ENCODE peak calls at places on chromosome 21, in seven cellular contexts. One of them, this sample, is unnamed.

GRCh38 chr21:28521932-28522826 is 470.5 kb downstream of the LTN1 start:
- DNase-seq in hepatocyte: peak
- DNase-seq in thoracic aorta: no peak
- DNase-seq in dorsolateral prefrontal cortex: no peak
- DNase-seq in cardiac fibroblast: peak
- DNase-seq in progenitor cell of endocrine pancreas: no peak
- DNase-seq in natural killer cell: no peak
- DNase-seq in this sample: no peak

GRCh38 chr21:44713130-44713529 is 1.8 kb upstream of the TSPEAR start:
- DNase-seq in hepatocyte: no peak
- DNase-seq in thoracic aorta: no peak
- DNase-seq in dorsolateral prefrontal cortex: no peak
- DNase-seq in cardiac fibroblast: no peak
- DNase-seq in progenitor cell of endocrine pancreas: no peak
- DNase-seq in natural killer cell: no peak
- DNase-seq in this sample: no peak

GRCh38 chr21:36749935-36750578 is 51.1 kb downstream of the SIM2 start:
- DNase-seq in hepatocyte: peak
- DNase-seq in thoracic aorta: no peak
- DNase-seq in dorsolateral prefrontal cortex: no peak
- DNase-seq in cardiac fibroblast: peak
- DNase-seq in progenitor cell of endocrine pancreas: no peak
- DNase-seq in natural killer cell: no peak
- DNase-seq in this sample: no peak

GRCh38 chr21:37233551-37234146 is 33.5 kb downstream of the VPS26C start:
- DNase-seq in hepatocyte: no peak
- DNase-seq in thoracic aorta: no peak
- DNase-seq in dorsolateral prefrontal cortex: no peak
- DNase-seq in cardiac fibroblast: no peak
- DNase-seq in progenitor cell of endocrine pancreas: no peak
- DNase-seq in natural killer cell: no peak
- DNase-seq in this sample: no peak

GRCh38 chr21:36478941-36479340 is 981 bp downstream of the CLDN14 start:
- DNase-seq in hepatocyte: no peak
- DNase-seq in thoracic aorta: no peak
- DNase-seq in dorsolateral prefrontal cortex: no peak
- DNase-seq in cardiac fibroblast: peak
- DNase-seq in progenitor cell of endocrine pancreas: no peak
- DNase-seq in natural killer cell: no peak
- DNase-seq in this sample: no peak

GRCh38 chr21:40923361-40923760 is 76.4 kb upstream of the DSCAM start:
- DNase-seq in hepatocyte: no peak
- DNase-seq in thoracic aorta: no peak
- DNase-seq in dorsolateral prefrontal cortex: no peak
- DNase-seq in cardiac fibroblast: no peak
- DNase-seq in progenitor cell of endocrine pancreas: no peak
- DNase-seq in natural killer cell: no peak
- DNase-seq in this sample: no peak

GRCh38 chr21:35603471-35603870 is 456.9 kb downstream of the SETD4 start:
- DNase-seq in hepatocyte: no peak
- DNase-seq in thoracic aorta: no peak
- DNase-seq in dorsolateral prefrontal cortex: no peak
- DNase-seq in cardiac fibroblast: no peak
- DNase-seq in progenitor cell of endocrine pancreas: no peak
- DNase-seq in natural killer cell: no peak
- DNase-seq in this sample: no peak

GRCh38 chr21:16587671-16588379 is 858.0 kb downstream of the USP25 start:
- DNase-seq in hepatocyte: peak
- DNase-seq in thoracic aorta: no peak
- DNase-seq in dorsolateral prefrontal cortex: no peak
- DNase-seq in cardiac fibroblast: peak
- DNase-seq in progenitor cell of endocrine pancreas: no peak
- DNase-seq in natural killer cell: no peak
- DNase-seq in this sample: no peak

GRCh38 chr21:44820851-44821250 is 3.0 kb upstream of the SUMO3 start:
- DNase-seq in hepatocyte: no peak
- DNase-seq in thoracic aorta: no peak
- DNase-seq in dorsolateral prefrontal cortex: no peak
- DNase-seq in cardiac fibroblast: peak
- DNase-seq in progenitor cell of endocrine pancreas: no peak
- DNase-seq in natural killer cell: no peak
- DNase-seq in this sample: no peak

GRCh38 chr21:26470361-26471115 is 102.5 kb downstream of the CYYR1 start:
- DNase-seq in hepatocyte: no peak
- DNase-seq in thoracic aorta: no peak
- DNase-seq in dorsolateral prefrontal cortex: no peak
- DNase-seq in cardiac fibroblast: no peak
- DNase-seq in progenitor cell of endocrine pancreas: no peak
- DNase-seq in natural killer cell: no peak
- DNase-seq in this sample: peak

GRCh38 chr21:37696936-37697335 is 219.3 kb downstream of the KCNJ6 start:
- DNase-seq in hepatocyte: no peak
- DNase-seq in thoracic aorta: no peak
- DNase-seq in dorsolateral prefrontal cortex: no peak
- DNase-seq in cardiac fibroblast: no peak
- DNase-seq in progenitor cell of endocrine pancreas: no peak
- DNase-seq in natural killer cell: no peak
- DNase-seq in this sample: no peak

GRCh38 chr21:36478207-36478701 is 1.7 kb downstream of the CLDN14 start:
- DNase-seq in hepatocyte: peak
- DNase-seq in thoracic aorta: no peak
- DNase-seq in dorsolateral prefrontal cortex: no peak
- DNase-seq in cardiac fibroblast: peak
- DNase-seq in progenitor cell of endocrine pancreas: no peak
- DNase-seq in natural killer cell: no peak
- DNase-seq in this sample: no peak

GRCh38 chr21:43731891-43732711 is 13.2 kb downstream of the PDXK start:
- DNase-seq in hepatocyte: no peak
- DNase-seq in thoracic aorta: no peak
- DNase-seq in dorsolateral prefrontal cortex: peak
- DNase-seq in cardiac fibroblast: no peak
- DNase-seq in progenitor cell of endocrine pancreas: no peak
- DNase-seq in natural killer cell: no peak
- DNase-seq in this sample: no peak

GRCh38 chr21:28554660-28555475 is 437.8 kb downstream of the LTN1 start:
- DNase-seq in hepatocyte: peak
- DNase-seq in thoracic aorta: no peak
- DNase-seq in dorsolateral prefrontal cortex: no peak
- DNase-seq in cardiac fibroblast: peak
- DNase-seq in progenitor cell of endocrine pancreas: no peak
- DNase-seq in natural killer cell: no peak
- DNase-seq in this sample: no peak

GRCh38 chr21:43818685-43819084 is 29.3 kb downstream of the RRP1 start:
- DNase-seq in hepatocyte: no peak
- DNase-seq in thoracic aorta: no peak
- DNase-seq in dorsolateral prefrontal cortex: no peak
- DNase-seq in cardiac fibroblast: no peak
- DNase-seq in progenitor cell of endocrine pancreas: no peak
- DNase-seq in natural killer cell: no peak
- DNase-seq in this sample: no peak

GRCh38 chr21:29217818-29218252 is 80.9 kb upstream of the BACH1 start:
- DNase-seq in hepatocyte: peak
- DNase-seq in thoracic aorta: no peak
- DNase-seq in dorsolateral prefrontal cortex: no peak
- DNase-seq in cardiac fibroblast: peak
- DNase-seq in progenitor cell of endocrine pancreas: no peak
- DNase-seq in natural killer cell: no peak
- DNase-seq in this sample: no peak

GRCh38 chr21:21731626-21732025 is 733.4 kb downstream of the NCAM2 start:
- DNase-seq in hepatocyte: no peak
- DNase-seq in thoracic aorta: no peak
- DNase-seq in dorsolateral prefrontal cortex: no peak
- DNase-seq in cardiac fibroblast: no peak
- DNase-seq in progenitor cell of endocrine pancreas: no peak
- DNase-seq in natural killer cell: no peak
- DNase-seq in this sample: no peak

GRCh38 chr21:39311164-39311563 is 2.3 kb downstream of the BRWD1 start:
- DNase-seq in hepatocyte: no peak
- DNase-seq in thoracic aorta: no peak
- DNase-seq in dorsolateral prefrontal cortex: no peak
- DNase-seq in cardiac fibroblast: no peak
- DNase-seq in progenitor cell of endocrine pancreas: no peak
- DNase-seq in natural killer cell: no peak
- DNase-seq in this sample: no peak

GRCh38 chr21:44569861-44570517 is 3.5 kb upstream of the KRTAP10-4 start:
- DNase-seq in hepatocyte: no peak
- DNase-seq in thoracic aorta: no peak
- DNase-seq in dorsolateral prefrontal cortex: no peak
- DNase-seq in cardiac fibroblast: no peak
- DNase-seq in progenitor cell of endocrine pancreas: no peak
- DNase-seq in natural killer cell: no peak
- DNase-seq in this sample: no peak

GRCh38 chr21:39529026-39529425 is 77.3 kb downstream of the SH3BGR start:
- DNase-seq in hepatocyte: peak
- DNase-seq in thoracic aorta: no peak
- DNase-seq in dorsolateral prefrontal cortex: no peak
- DNase-seq in cardiac fibroblast: no peak
- DNase-seq in progenitor cell of endocrine pancreas: no peak
- DNase-seq in natural killer cell: no peak
- DNase-seq in this sample: no peak

DNA sequence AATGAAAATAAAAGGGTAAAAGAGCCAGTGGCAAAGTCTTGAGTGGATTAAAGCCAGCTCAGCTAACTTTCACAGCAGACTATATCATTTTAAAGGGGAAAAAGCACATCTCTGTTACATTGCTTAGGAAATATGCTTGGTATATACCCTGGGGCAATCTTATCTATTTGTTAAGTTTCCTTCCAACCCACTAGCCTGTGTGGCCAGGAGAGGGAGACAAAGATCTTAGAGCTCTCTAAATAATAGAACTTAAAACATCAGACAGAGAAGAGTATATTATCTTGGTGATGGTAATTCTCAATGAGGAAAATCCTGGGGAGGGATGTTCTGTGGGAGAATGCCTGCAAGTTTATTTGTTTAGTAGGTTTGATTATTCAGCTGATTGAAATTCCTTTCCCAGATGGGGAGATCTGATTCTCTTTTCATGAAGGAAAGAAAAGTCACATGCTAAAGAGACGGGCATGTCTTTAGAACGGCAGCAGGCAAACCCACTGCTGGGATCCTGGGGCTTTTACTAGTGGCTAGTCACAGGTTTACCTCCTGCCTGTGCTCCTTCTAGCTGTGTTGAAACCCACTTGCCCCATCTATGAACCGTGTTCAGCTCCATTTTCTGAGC is 3.6 kb downstream of the KCNE2 start:
- DNase-seq in hepatocyte: peak
- DNase-seq in thoracic aorta: no peak
- DNase-seq in dorsolateral prefrontal cortex: no peak
- DNase-seq in cardiac fibroblast: peak
- DNase-seq in progenitor cell of endocrine pancreas: no peak
- DNase-seq in natural killer cell: no peak
- DNase-seq in this sample: no peak
- TF ChIP-seq CTCF in hepatocyte: peak
- TF ChIP-seq CTCF in thoracic aorta: peak
- TF ChIP-seq CTCF in dorsolateral prefrontal cortex: peak
- TF ChIP-seq CTCF in cardiac fibroblast: peak
- TF ChIP-seq CTCF in progenitor cell of endocrine pancreas: peak
- TF ChIP-seq CTCF in natural killer cell: peak
- TF ChIP-seq CTCF in this sample: peak

GRCh38 chr21:42666918-42667317 is 13.5 kb downstream of the PDE9A start:
- DNase-seq in hepatocyte: no peak
- DNase-seq in thoracic aorta: no peak
- DNase-seq in dorsolateral prefrontal cortex: peak
- DNase-seq in cardiac fibroblast: no peak
- DNase-seq in progenitor cell of endocrine pancreas: no peak
- DNase-seq in natural killer cell: no peak
- DNase-seq in this sample: no peak
- TF ChIP-seq CTCF in hepatocyte: no peak
- TF ChIP-seq CTCF in thoracic aorta: no peak
- TF ChIP-seq CTCF in dorsolateral prefrontal cortex: no peak
- TF ChIP-seq CTCF in cardiac fibroblast: no peak
- TF ChIP-seq CTCF in progenitor cell of endocrine pancreas: no peak
- TF ChIP-seq CTCF in natural killer cell: no peak
- TF ChIP-seq CTCF in this sample: no peak

GRCh38 chr21:32143222-32143939 is 135.5 kb downstream of the MIS18A start:
- DNase-seq in hepatocyte: peak
- DNase-seq in thoracic aorta: no peak
- DNase-seq in dorsolateral prefrontal cortex: no peak
- DNase-seq in cardiac fibroblast: no peak
- DNase-seq in progenitor cell of endocrine pancreas: no peak
- DNase-seq in natural killer cell: no peak
- DNase-seq in this sample: no peak
- TF ChIP-seq CTCF in hepatocyte: peak
- TF ChIP-seq CTCF in thoracic aorta: no peak
- TF ChIP-seq CTCF in dorsolateral prefrontal cortex: no peak
- TF ChIP-seq CTCF in cardiac fibroblast: no peak
- TF ChIP-seq CTCF in progenitor cell of endocrine pancreas: no peak
- TF ChIP-seq CTCF in natural killer cell: no peak
- TF ChIP-seq CTCF in this sample: no peak

GRCh38 chr21:46211376-46211775 is 17.2 kb downstream of the LSS start:
- DNase-seq in hepatocyte: no peak
- DNase-seq in thoracic aorta: no peak
- DNase-seq in dorsolateral prefrontal cortex: no peak
- DNase-seq in cardiac fibroblast: no peak
- DNase-seq in progenitor cell of endocrine pancreas: no peak
- DNase-seq in natural killer cell: no peak
- DNase-seq in this sample: peak

GRCh38 chr21:46212721-46213484 is 15.7 kb downstream of the LSS start:
- DNase-seq in hepatocyte: no peak
- DNase-seq in thoracic aorta: no peak
- DNase-seq in dorsolateral prefrontal cortex: no peak
- DNase-seq in cardiac fibroblast: no peak
- DNase-seq in progenitor cell of endocrine pancreas: no peak
- DNase-seq in natural killer cell: no peak
- DNase-seq in this sample: peak

GRCh38 chr21:46208761-46209721 is 19.5 kb downstream of the LSS start:
- DNase-seq in hepatocyte: no peak
- DNase-seq in thoracic aorta: no peak
- DNase-seq in dorsolateral prefrontal cortex: no peak
- DNase-seq in cardiac fibroblast: no peak
- DNase-seq in progenitor cell of endocrine pancreas: no peak
- DNase-seq in natural killer cell: no peak
- DNase-seq in this sample: peak

GRCh38 chr21:46211786-46212720 is 16.5 kb downstream of the LSS start:
- DNase-seq in hepatocyte: no peak
- DNase-seq in thoracic aorta: no peak
- DNase-seq in dorsolateral prefrontal cortex: no peak
- DNase-seq in cardiac fibroblast: no peak
- DNase-seq in progenitor cell of endocrine pancreas: no peak
- DNase-seq in natural killer cell: no peak
- DNase-seq in this sample: peak

DNA sequence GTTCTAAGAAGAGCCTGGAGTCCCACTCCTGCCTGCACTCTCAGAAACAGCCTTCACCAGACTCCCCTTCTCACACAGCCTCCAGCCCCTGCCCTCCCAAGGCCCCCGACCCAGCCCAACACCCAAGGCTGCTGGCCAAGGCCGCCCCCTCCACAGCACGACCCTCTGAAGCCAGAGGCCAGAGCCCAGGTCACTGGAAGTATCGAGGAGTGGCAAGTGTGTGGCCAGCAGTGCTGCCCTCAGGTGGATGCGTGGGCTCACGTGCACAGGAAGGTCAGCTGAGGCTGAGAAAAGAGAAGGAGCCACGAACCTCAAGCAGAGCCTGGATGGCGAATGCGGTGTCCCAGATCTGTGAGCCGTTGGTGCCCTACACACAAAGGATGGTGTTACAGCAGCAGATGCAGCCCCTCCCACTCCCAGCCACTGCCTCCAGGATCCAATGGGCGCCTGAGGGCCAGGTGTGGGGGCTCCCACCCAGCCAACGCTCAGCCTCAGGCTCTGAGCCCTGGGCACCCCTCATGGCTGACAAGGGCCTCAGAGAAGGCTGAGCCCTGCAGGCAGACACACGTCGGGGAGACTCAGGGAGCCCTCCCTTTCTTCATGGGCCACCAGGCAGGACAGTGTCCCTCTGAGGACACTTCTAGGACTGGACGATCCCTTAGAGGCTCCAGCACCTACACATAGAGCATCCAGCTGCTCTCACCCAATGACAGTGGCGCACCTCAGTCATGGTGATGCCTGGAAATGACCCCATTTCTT is 18.0 kb downstream of the LSS start:
- DNase-seq in hepatocyte: no peak
- DNase-seq in thoracic aorta: no peak
- DNase-seq in dorsolateral prefrontal cortex: no peak
- DNase-seq in cardiac fibroblast: no peak
- DNase-seq in progenitor cell of endocrine pancreas: no peak
- DNase-seq in natural killer cell: no peak
- DNase-seq in this sample: peak
- TF ChIP-seq CTCF in hepatocyte: no peak
- TF ChIP-seq CTCF in thoracic aorta: no peak
- TF ChIP-seq CTCF in dorsolateral prefrontal cortex: no peak
- TF ChIP-seq CTCF in cardiac fibroblast: no peak
- TF ChIP-seq CTCF in progenitor cell of endocrine pancreas: peak
- TF ChIP-seq CTCF in natural killer cell: no peak
- TF ChIP-seq CTCF in this sample: no peak

This sample was measured in CD14-positive monocyte.